ENCODE peak calls at places on chromosomes 2 and 18, in ten cellular contexts. W, Q, D, N, S, V, P, M, B and K are unnamed samples.

GRCh38 chr2:173184031-173185004 is 108.7 kb downstream of the MAP3K20 start:
- DNase-seq in W (peak; percentile 99), Q (no peak), D (peak; percentile 100), N (peak; percentile 62), S (peak; percentile 90), V (no peak), P (no peak), M (peak; percentile 59), B (peak; percentile 75), K (peak; percentile 91)

GRCh38 chr2:80338794-80339193 is 34.2 kb upstream of the LRRTM1 start:
- DNase-seq in W (no peak), Q (no peak), D (no peak), N (no peak), S (no peak), V (no peak), P (no peak), M (no peak), B (no peak), K (no peak)

GRCh38 chr2:26807788-26808460 is 22.1 kb downstream of the CENPA start:
- DNase-seq in W (no peak), Q (no peak), D (peak; percentile 11), N (peak; percentile 54), S (peak; percentile 48), V (peak; percentile 24), P (no peak), M (no peak), B (no peak), K (no peak)

GRCh38 chr2:154697422-154698237 is 865 bp upstream of the KCNJ3 start:
- DNase-seq in W (peak; percentile 1), Q (no peak), D (peak; percentile 6), N (peak; percentile 83), S (peak; percentile 70), V (peak; percentile 46), P (no peak), M (peak; percentile 62), B (no peak), K (peak; percentile 15)

GRCh38 chr2:161416294-161416632 is at the start of gene TBR1:
- DNase-seq in W (no peak), Q (no peak), D (no peak), N (no peak), S (no peak), V (peak; percentile 31), P (no peak), M (no peak), B (no peak), K (no peak)

GRCh38 chr2:127155901-127156300 is 48.9 kb upstream of the BIN1 start:
- DNase-seq in W (peak; percentile 35), Q (no peak), D (peak; percentile 49), N (no peak), S (no peak), V (no peak), P (no peak), M (no peak), B (no peak), K (no peak)

GRCh38 chr18:55369346-55369745 is 218.6 kb downstream of the TCF4 start:
- DNase-seq in W (no peak), Q (no peak), D (no peak), N (no peak), S (no peak), V (no peak), P (no peak), M (no peak), B (no peak), K (no peak)

GRCh38 chr2:196131949-196132925 is 39.1 kb downstream of the STK17B start:
- DNase-seq in W (peak; percentile 23), Q (peak; percentile 61), D (peak; percentile 43), N (peak; percentile 11), S (peak; percentile 81), V (no peak), P (no peak), M (no peak), B (no peak), K (no peak)

GRCh38 chr2:234195516-234195915 is 145.0 kb downstream of the SPP2 start:
- DNase-seq in W (no peak), Q (no peak), D (no peak), N (no peak), S (no peak), V (no peak), P (no peak), M (no peak), B (no peak), K (no peak)

GRCh38 chr2:106843910-106844250 is 42.1 kb downstream of the ST6GAL2 start:
- DNase-seq in W (no peak), Q (no peak), D (no peak), N (no peak), S (no peak), V (no peak), P (no peak), M (no peak), B (no peak), K (no peak)

GRCh38 chr18:14914771-14915170 is 166.8 kb downstream of the ANKRD30B start:
- DNase-seq in W (no peak), Q (no peak), D (no peak), N (no peak), S (no peak), V (no peak), P (no peak), M (no peak), B (no peak), K (no peak)

GRCh38 chr2:130825972-130826253 is 10.8 kb upstream of the ARHGEF4 start:
- DNase-seq in W (no peak), Q (no peak), D (no peak), N (no peak), S (no peak), V (no peak), P (no peak), M (no peak), B (no peak), K (no peak)

GRCh38 chr2:103285354-103285753 is 523.5 kb downstream of the TMEM182 start:
- DNase-seq in W (no peak), Q (no peak), D (no peak), N (no peak), S (no peak), V (no peak), P (no peak), M (no peak), B (no peak), K (no peak)

GRCh38 chr2:150567771-150568278 is 80.4 kb upstream of the RND3 start:
- DNase-seq in W (peak; percentile 42), Q (no peak), D (peak; percentile 58), N (no peak), S (no peak), V (no peak), P (no peak), M (no peak), B (no peak), K (no peak)

GRCh38 chr2:186256540-186256939 is 229.5 kb upstream of the ZC3H15 start:
- DNase-seq in W (peak; percentile 26), Q (peak; percentile 19), D (peak; percentile 39), N (peak; percentile 42), S (peak; percentile 61), V (peak; percentile 17), P (peak; percentile 57), M (no peak), B (peak; percentile 10), K (no peak)

GRCh38 chr2:58865436-58865835 is 624.3 kb upstream of the FANCL start:
- DNase-seq in W (no peak), Q (no peak), D (no peak), N (no peak), S (no peak), V (no peak), P (no peak), M (no peak), B (no peak), K (no peak)

DNA sequence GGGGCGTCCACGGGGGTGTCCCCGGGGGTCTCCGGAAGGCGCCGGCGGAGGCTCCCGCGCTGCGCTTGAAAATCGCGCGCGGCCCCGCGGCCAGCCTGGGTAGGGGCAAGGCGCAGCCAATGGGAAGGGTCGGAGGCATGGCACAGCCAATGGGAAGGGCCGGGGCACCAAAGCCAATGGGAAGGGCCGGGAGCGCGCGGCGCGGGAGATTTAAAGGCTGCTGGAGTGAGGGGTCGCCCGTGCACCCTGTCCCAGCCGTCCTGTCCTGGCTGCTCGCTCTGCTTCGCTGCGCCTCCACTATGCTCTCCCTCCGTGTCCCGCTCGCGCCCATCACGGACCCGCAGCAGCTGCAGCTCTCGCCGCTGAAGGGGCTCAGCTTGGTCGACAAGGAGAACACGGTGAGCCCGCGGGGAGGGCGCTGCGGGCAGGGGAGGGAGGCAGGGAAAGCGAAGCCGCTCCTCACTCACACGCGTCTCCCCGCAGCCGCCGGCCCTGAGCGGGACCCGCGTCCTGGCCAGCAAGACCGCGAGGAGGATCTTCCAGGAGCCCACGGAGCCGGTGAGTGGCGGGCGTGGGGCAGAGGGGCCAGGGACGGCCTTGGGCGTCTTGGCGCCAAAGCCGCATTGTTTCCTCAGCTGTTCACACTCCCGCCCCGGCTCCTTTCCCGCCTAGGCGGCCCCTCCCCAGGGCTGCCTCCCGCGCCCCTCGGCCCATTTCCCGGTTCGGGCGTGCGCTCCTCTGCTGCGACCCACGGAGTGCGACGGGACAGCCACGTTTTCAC is at the start of gene RRM2:
- DNase-seq in W (peak; percentile 78), Q (peak; percentile 97), D (peak; percentile 88), N (peak; percentile 98), S (peak; percentile 98), V (peak; percentile 89), P (peak; percentile 95), M (peak; percentile 96), B (peak; percentile 97), K (peak; percentile 83)
- H3K4me2 ChIP-seq in W (peak within 1 kb of the TSS; percentile 90), Q (peak within 1 kb of the TSS; percentile 84), D (peak within 1 kb of the TSS; percentile 97), N (peak within 1 kb of the TSS; percentile 95), S (peak within 1 kb of the TSS; percentile 75), V (peak within 1 kb of the TSS; percentile 83), P (peak within 1 kb of the TSS; percentile 98), M (peak within 1 kb of the TSS; percentile 79), B (peak within 1 kb of the TSS; percentile 80), K (peak within 1 kb of the TSS; percentile 92)

GRCh38 chr2:176124358-176125214 is 2.1 kb downstream of the HOXD9 start:
- DNase-seq in W (no peak), Q (no peak), D (no peak), N (no peak), S (no peak), V (no peak), P (no peak), M (peak; percentile 21), B (no peak), K (no peak)
- H3K4me1 ChIP-seq in W (peaks cover 8% of the 10 kb centered on the region), Q (no peaks in the 10 kb centered on the region), D (no peaks in the 10 kb centered on the region), N (no peaks in the 10 kb centered on the region), S (no peaks in the 10 kb centered on the region), V (peaks cover 5% of the 10 kb centered on the region), P (no peaks in the 10 kb centered on the region), M (no peaks in the 10 kb centered on the region), B (no peaks in the 10 kb centered on the region), K (no peaks in the 10 kb centered on the region)

DNA sequence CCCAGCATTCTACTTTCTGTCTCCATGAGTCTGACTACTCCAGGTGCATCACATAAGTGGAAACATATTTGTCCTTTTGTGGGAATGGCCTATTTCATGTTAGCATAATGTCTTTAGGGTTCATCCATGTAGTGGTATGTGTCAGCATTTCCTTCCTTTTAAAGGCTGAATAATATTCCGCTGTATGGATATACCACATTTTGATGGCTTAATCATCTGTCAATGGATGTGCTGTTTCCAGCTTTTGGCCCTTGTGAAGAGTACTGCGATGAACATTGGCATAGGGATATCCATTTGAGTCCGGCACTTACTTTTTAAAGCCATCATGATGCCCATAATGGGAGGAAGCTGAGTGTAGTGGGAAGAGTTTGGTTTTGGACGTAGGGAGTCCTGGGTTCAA is 6.4 kb upstream of the ITGB6 start:
- DNase-seq in W (no peak), Q (no peak), D (no peak), N (no peak), S (no peak), V (no peak), P (no peak), M (no peak), B (no peak), K (no peak)
- H3K4me2 ChIP-seq in W (peak overlapping the region; percentile 68), Q (no peak overlapping the region), D (no peak overlapping the region), N (no peak overlapping the region), S (no peak overlapping the region), V (no peak overlapping the region), P (no peak overlapping the region), M (no peak overlapping the region), B (peak overlapping the region; percentile 62), K (peak overlapping the region; percentile 77)

GRCh38 chr2:134280726-134281125 is 26.9 kb downstream of the MGAT5 start:
- DNase-seq in W (no peak), Q (no peak), D (no peak), N (no peak), S (no peak), V (no peak), P (no peak), M (no peak), B (no peak), K (no peak)
- H3K4me1 ChIP-seq in W (no peaks in the 10 kb centered on the region), Q (peaks cover 90% of the 10 kb centered on the region), D (no peaks in the 10 kb centered on the region), N (no peaks in the 10 kb centered on the region), S (no peaks in the 10 kb centered on the region), V (no peaks in the 10 kb centered on the region), P (no peaks in the 10 kb centered on the region), M (no peaks in the 10 kb centered on the region), B (no peaks in the 10 kb centered on the region), K (no peaks in the 10 kb centered on the region)